ENCODE peak calls at places on chromosomes 3 and 15, in ten cellular contexts. I, V, T, R, S, N, C, E, H and X are unnamed samples. For H3K4me1, the result is how much of the 10 kb centered on the place peaks cover.

GRCh38 chr3:187678869-187679268 is 8.7 kb upstream of the SST start:
- DNase-seq in I (peak), V (peak), T (peak), R (peak), S (peak), N (no peak), C (peak), E (no peak), H (peak), X (no peak)

GRCh38 chr15:70436428-70436827 is 326.9 kb downstream of the UACA start:
- DNase-seq in I (no peak), V (no peak), T (no peak), R (no peak), S (no peak), N (no peak), C (no peak), E (no peak), H (no peak), X (no peak)

GRCh38 chr15:100020614-100021013 is 287.4 kb upstream of the LYSMD4 start:
- DNase-seq in I (no peak), V (no peak), T (no peak), R (no peak), S (no peak), N (no peak), C (no peak), E (no peak), H (no peak), X (no peak)

GRCh38 chr3:52682016-52682415 is 3.7 kb downstream of the PBRM1 start:
- DNase-seq in I (peak), V (peak), T (peak), R (peak), S (peak), N (no peak), C (no peak), E (no peak), H (peak), X (no peak)

GRCh38 chr15:81914734-81915234 is 131.0 kb downstream of the MEX3B start:
- DNase-seq in I (no peak), V (no peak), T (no peak), R (no peak), S (no peak), N (no peak), C (no peak), E (no peak), H (no peak), X (no peak)

GRCh38 chr3:50617911-50618481 is 1.0 kb downstream of the MAPKAPK3 start:
- DNase-seq in I (no peak), V (no peak), T (peak), R (no peak), S (peak), N (no peak), C (no peak), E (no peak), H (no peak), X (no peak)

GRCh38 chr3:100875239-100875638 is 118.0 kb downstream of the ABI3BP start:
- DNase-seq in I (peak), V (peak), T (peak), R (no peak), S (peak), N (no peak), C (no peak), E (no peak), H (peak), X (no peak)

GRCh38 chr15:65738649-65739048 is 53.4 kb downstream of the DENND4A start:
- DNase-seq in I (no peak), V (no peak), T (no peak), R (no peak), S (no peak), N (no peak), C (no peak), E (no peak), H (no peak), X (no peak)

GRCh38 chr3:87132801-87133200 is 94.3 kb upstream of the CHMP2B start:
- DNase-seq in I (no peak), V (no peak), T (no peak), R (no peak), S (no peak), N (no peak), C (no peak), E (no peak), H (no peak), X (no peak)

DNA sequence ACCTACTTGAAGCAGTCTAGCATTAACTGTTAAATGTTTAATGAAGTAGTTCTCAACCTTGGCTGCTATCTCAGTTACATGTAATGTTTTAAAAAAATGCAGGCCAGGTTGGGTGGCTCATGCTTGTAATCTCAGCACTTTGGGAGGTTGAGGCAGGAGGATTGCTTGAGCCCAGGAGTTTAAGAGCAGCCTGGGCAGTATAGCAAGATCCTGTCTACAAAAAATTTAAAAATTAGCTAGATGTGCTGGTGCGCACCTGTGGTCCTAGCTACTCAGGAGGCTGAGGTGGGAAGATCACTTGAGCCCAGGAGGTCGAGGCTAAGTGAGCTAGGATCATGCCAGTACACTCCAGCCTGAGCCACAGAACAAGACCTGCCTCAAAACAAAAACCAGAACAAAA is 29.3 kb downstream of the UBE2E1 start:
- DNase-seq in I (no peak), V (no peak), T (no peak), R (no peak), S (no peak), N (no peak), C (no peak), E (no peak), H (no peak), X (no peak)
- H3K4me1 ChIP-seq in I (under half), V (under half), T (under half), R (under half), S (under half), N (under half), C (under half), E (under half), H (under half), X (under half)

DNA sequence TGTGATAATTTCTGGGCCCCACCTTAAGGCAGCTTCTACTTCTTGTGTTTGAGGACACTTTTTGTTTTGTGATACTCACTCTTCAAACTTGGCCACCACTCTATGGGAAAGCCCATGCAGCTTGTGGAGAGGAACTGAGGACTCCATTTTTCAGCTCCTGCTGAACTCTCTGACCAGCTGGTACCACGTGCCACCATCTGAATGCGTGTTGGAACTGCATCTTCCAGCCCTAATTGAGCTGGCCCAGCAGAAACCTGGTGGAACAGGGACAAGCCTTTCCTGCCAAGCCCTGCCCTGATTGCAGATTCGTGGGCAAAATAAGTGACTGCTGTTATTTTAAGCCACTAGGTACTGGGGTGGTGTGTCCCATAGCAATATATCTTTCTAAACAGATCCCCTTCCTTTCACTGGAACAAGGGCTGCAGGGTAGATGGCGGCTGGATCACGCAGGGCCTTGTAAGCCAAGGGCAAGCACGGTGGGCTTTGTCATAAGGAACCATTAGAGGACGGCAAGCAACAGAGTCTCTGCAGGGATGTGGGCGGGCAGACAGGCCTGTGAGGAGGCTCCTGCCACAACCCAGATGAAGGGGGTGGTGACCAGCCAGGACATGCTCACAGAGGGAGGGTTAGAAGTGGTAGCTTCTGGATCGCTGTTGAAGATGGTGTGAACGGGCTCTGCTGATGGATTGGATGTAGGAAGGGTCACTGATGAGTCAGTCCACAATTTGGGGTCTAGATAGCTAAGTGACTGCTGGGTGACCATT is 9.5 kb downstream of the H1-8 start:
- DNase-seq in I (no peak), V (no peak), T (no peak), R (no peak), S (peak), N (no peak), C (no peak), E (no peak), H (no peak), X (no peak)
- H3K27ac ChIP-seq in I (no peak), V (no peak), T (no peak), R (no peak), S (no peak), N (peak), C (no peak), E (no peak), H (no peak), X (no peak)

DNA sequence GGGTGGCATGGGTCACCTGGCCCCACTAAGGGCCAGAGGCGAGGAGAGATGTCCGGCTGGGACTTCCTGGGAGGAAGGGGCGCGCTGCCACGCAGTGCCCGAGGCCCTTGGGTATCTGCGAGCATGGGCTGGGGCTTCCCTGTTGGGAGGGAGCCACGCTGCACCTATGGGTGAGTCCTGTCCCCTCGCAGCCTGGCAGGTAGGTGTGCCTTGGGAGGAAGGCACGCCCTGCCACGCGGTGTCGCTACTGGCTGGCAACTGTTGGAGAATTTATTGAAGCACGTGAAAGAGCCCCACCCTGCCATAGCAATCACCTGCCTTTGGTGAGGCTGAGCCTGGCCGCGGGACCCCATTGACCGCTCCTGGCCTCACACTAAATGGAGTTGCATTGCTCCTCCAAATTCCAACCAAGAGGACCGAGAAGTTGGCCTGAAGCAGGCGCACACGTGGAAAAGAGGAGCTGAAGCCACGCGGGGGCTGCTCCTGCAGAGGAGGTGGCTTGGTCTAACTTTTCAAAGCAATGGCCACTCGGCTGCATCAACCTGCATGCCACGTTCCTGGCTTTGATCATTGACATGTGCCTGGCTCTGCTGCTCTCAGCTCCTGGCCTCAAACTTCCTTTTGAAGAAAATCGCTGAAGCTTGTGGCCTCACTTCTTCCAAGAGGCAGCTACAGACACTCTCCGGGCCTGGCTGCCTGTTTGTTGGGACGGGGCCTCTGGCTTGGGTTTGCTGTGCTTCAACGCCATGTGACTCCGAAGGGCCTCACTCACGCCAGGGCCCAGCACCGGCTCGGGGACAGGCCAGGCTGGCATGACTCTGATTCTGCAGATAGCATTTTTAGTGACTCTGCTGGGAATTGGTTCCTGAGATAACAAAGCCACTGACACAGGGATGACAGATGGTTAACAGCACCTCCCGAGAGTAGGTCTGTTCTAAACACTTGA is 134.1 kb downstream of the TJP1 start:
- DNase-seq in I (no peak), V (no peak), T (no peak), R (no peak), S (no peak), N (peak), C (no peak), E (no peak), H (no peak), X (no peak)
- H3K4me3 ChIP-seq in I (no peak), V (no peak), T (no peak), R (no peak), S (no peak), N (no peak), C (no peak), E (no peak), H (no peak), X (no peak)

GRCh38 chr15:67115567-67115966 is 50.2 kb downstream of the SMAD3 start:
- DNase-seq in I (no peak), V (no peak), T (no peak), R (no peak), S (no peak), N (peak), C (no peak), E (no peak), H (no peak), X (no peak)

GRCh38 chr15:67118808-67119207 is 53.4 kb downstream of the SMAD3 start:
- DNase-seq in I (no peak), V (no peak), T (no peak), R (no peak), S (no peak), N (no peak), C (no peak), E (no peak), H (no peak), X (no peak)

GRCh38 chr15:67119238-67119846 is 53.9 kb downstream of the SMAD3 start:
- DNase-seq in I (no peak), V (no peak), T (no peak), R (no peak), S (no peak), N (peak), C (no peak), E (no peak), H (no peak), X (no peak)

GRCh38 chr15:67116742-67117141 is 51.3 kb downstream of the SMAD3 start:
- DNase-seq in I (no peak), V (no peak), T (no peak), R (no peak), S (no peak), N (no peak), C (no peak), E (no peak), H (no peak), X (no peak)

DNA sequence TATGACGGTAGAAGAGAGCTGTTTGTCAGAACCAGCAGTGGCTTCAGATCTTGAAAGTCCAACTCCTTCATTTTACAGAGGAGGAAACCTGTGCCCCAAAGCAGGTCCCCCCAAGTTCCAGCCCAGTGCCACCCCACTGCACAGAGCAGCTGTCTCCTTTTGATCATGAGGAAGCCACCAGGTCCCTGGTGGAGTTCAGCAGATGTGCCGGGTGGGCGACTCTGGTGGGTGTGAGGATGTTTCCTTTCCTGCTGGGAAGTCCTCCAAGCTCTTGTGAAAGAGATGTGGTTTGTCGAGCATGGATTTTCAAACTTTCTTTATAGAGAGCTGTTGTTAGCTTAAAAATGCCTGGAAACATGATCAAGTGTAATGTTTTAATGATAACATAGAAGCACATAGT is 52.0 kb downstream of the SMAD3 start:
- DNase-seq in I (no peak), V (peak), T (no peak), R (no peak), S (peak), N (no peak), C (peak), E (no peak), H (no peak), X (no peak)
- H3K4me1 ChIP-seq in I (half or more), V (half or more), T (under half), R (half or more), S (half or more), N (half or more), C (half or more), E (half or more), H (under half), X (under half)

DNA sequence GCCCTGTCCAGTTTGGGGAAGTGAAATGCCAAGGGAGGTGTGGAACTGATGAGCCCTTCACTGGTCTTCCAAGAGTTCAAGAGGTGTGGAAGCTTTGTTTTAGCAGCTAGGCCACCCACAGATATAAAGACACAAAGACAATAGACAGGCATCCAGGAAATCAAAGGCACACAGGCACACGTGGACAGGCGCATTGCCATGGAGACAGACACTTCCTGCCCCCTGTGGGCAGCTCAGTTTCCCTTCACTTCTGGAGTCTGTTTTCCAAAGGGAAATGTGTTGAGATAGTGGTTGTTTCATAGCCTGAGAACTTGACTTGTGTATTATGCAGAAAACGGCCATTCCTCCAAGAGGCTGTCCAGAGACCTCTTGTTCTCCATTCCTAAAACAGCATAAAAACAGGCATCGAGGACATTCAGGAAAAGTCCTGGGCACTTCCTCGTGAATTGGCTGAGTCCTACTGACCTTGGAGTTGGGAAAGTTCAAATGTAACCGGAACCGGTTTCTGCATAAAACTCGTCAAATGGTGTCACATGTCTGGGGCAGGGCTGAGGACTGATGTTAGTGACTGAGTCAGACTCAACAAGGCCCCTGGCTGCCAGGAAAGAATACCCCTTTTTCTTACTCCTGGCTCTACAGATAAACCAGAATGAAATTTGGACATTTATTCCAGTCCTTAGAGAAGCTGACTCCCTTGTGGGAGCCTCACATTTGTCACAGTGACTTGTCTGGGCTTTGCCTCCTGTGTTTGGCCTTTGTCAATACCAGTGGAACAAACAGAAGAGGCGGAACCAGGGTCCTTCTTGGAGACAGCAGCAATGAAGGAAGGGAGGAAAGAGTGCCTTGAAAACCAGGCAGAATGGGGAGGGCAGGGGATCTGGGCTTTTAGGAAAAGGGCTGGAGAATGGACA is 1.3 kb downstream of the ALPK3 start:
- DNase-seq in I (no peak), V (peak), T (no peak), R (no peak), S (peak), N (peak), C (no peak), E (no peak), H (peak), X (peak)
- H3K27ac ChIP-seq in I (no peak), V (no peak), T (no peak), R (no peak), S (no peak), N (peak), C (peak), E (no peak), H (peak), X (peak)

GRCh38 chr15:75650908-75651809 is 3.4 kb downstream of the SNX33 start:
- DNase-seq in I (no peak), V (peak), T (peak), R (no peak), S (peak), N (peak), C (no peak), E (no peak), H (peak), X (no peak)
- H3K4me3 ChIP-seq in I (peak), V (peak), T (peak), R (peak), S (peak), N (peak), C (peak), E (no peak), H (peak), X (peak)

GRCh38 chr3:66480666-66481065 is 20.2 kb downstream of the LRIG1 start:
- DNase-seq in I (no peak), V (peak), T (no peak), R (no peak), S (peak), N (no peak), C (no peak), E (peak), H (no peak), X (no peak)
- H3K4me1 ChIP-seq in I (under half), V (under half), T (under half), R (under half), S (under half), N (half or more), C (half or more), E (under half), H (under half), X (under half)

DNA sequence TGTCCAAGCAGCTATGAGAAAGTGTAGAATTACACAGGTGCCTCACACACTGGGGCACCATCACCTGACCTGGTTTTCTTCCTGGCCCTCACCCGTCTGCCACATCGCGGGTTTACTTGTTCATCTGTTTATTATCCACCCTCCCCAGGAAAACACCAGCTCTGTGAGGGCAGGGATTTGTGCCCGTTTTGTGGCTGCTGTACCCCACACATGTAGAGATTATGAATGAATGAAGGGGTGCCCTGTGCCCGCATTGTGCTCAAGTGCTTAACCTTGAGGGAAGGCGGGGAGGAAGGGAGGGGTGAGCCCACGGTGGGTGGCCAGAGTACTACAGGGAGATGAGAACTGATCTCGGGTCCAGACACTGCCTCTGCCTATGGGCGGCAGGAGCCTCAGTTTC is 108.4 kb downstream of the WNT7A start:
- DNase-seq in I (no peak), V (no peak), T (no peak), R (no peak), S (no peak), N (no peak), C (no peak), E (no peak), H (no peak), X (no peak)
- H3K27ac ChIP-seq in I (no peak), V (no peak), T (no peak), R (no peak), S (no peak), N (no peak), C (no peak), E (no peak), H (no peak), X (no peak)

GRCh38 chr15:52783929-52784798 is 6.0 kb downstream of the ONECUT1 start:
- DNase-seq in I (no peak), V (no peak), T (no peak), R (no peak), S (no peak), N (no peak), C (no peak), E (no peak), H (no peak), X (no peak)
- H3K4me3 ChIP-seq in I (no peak), V (no peak), T (no peak), R (no peak), S (no peak), N (no peak), C (no peak), E (no peak), H (no peak), X (no peak)